ENCODE peak calls at places on chromosomes 13 and 19, in nine cellular contexts. C is cardiac muscle cell, R is sigmoid colon, O is colonic mucosa, E is tibial artery, S is cardiac fibroblast, K is fibroblast of villous mesenchyme, Y is fibroblast of mammary gland, T is testis. U is an unnamed sample.

GRCh38 chr19:8654591-8655339 is 24.3 kb downstream of the NFILZ start:
- DNase-seq in C (peak), R (peak), O (peak), E (no peak), S (peak), K (peak), Y (peak), T (peak), U (peak)

GRCh38 chr19:49210108-49210900 is 52.7 kb downstream of the TRPM4 start:
- DNase-seq in C (peak), R (peak), O (peak), E (no peak), S (peak), K (no peak), Y (peak), T (peak), U (peak)

GRCh38 chr13:109156181-109156935 is 526.9 kb downstream of the MYO16 start:
- DNase-seq in C (no peak), R (no peak), O (no peak), E (peak), S (peak), K (peak), Y (peak), T (no peak), U (peak)

GRCh38 chr13:36806102-36806501 is 12.9 kb upstream of the RFXAP start:
- DNase-seq in C (no peak), R (no peak), O (no peak), E (no peak), S (no peak), K (no peak), Y (no peak), T (no peak), U (no peak)

GRCh38 chr13:50038266-50038665 is 23.0 kb downstream of the KCNRG start:
- DNase-seq in C (no peak), R (no peak), O (no peak), E (no peak), S (no peak), K (no peak), Y (no peak), T (no peak), U (no peak)

GRCh38 chr13:109271991-109272454 is 514.4 kb downstream of the IRS2 start:
- DNase-seq in C (no peak), R (no peak), O (no peak), E (no peak), S (peak), K (peak), Y (peak), T (no peak), U (peak)

GRCh38 chr19:43901395-43902390 is 33.4 kb downstream of the ZNF45 start:
- DNase-seq in C (peak), R (peak), O (peak), E (peak), S (peak), K (peak), Y (peak), T (peak), U (peak)

GRCh38 chr13:73702419-73703071 is 431.7 kb downstream of the KLF12 start:
- DNase-seq in C (peak), R (no peak), O (no peak), E (no peak), S (no peak), K (peak), Y (no peak), T (no peak), U (peak)

GRCh38 chr19:50252111-50252886 is 48.9 kb downstream of the MYH14 start:
- DNase-seq in C (no peak), R (no peak), O (peak), E (no peak), S (peak), K (no peak), Y (peak), T (peak), U (peak)

GRCh38 chr13:24683833-24684599 is 3.8 kb downstream of the ATP12A start:
- DNase-seq in C (peak), R (no peak), O (peak), E (no peak), S (peak), K (peak), Y (peak), T (peak), U (peak)

GRCh38 chr19:37813340-37813739 is 34.0 kb upstream of the ZNF573 start:
- DNase-seq in C (no peak), R (no peak), O (no peak), E (no peak), S (no peak), K (no peak), Y (no peak), T (no peak), U (no peak)

DNA sequence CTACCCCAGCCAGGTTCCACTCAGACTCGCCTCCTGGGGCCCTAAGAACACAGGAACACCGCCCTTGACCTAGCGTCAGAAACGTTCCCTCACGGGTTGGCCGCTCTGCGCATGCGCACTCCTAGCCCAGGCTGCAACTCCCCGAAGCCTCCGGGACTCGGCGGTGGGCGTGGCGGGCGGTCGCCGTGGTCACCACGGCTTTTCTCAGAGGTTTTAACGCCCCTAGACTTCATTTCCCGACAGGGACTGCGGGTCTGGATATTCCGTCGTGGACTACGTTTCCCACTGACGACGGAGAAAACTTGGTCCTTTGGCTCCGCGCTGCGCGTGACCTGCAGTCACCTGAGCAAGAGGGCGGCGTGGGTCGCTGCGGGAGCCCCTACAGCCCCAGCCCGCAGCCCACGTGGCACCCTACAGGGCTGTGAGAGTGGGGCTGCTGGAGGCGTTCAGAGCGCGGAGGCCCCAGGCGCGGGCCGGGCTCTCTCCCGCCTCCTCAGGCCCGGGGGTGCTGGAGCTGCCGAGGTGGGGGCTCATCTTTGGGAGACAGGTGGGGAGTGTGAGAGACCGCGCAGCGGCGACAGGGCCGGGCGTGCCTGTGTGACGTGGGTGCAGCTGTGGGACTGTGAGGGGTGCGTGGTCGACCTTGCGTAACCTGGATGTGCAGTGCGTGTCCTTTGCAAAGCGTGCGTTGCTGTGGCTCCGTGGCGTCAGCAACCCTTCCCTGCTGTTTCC is 38.0 kb upstream of the ZNF573 start:
- DNase-seq in C (peak), R (peak), O (peak), E (peak), S (peak), K (peak), Y (peak), T (peak), U (peak)
- H3K4me3 ChIP-seq in C (peak), R (peak), O (peak), E (peak), S (peak), K (peak), Y (peak), T (peak), U (peak)

GRCh38 chr13:65656740-65657329 is 1573.3 kb downstream of the PCDH9 start:
- DNase-seq in C (no peak), R (no peak), O (no peak), E (no peak), S (peak), K (peak), Y (peak), T (no peak), U (peak)
- TF ChIP-seq CTCF in C (peak), R (peak), O (peak), E (no peak), S (peak), K (peak), Y (peak), T (no peak), U (peak)

GRCh38 chr19:33235996-33236350 is 10.3 kb upstream of the SLC7A10 start:
- DNase-seq in C (no peak), R (no peak), O (no peak), E (no peak), S (no peak), K (no peak), Y (no peak), T (no peak), U (no peak)
- H3K4me3 ChIP-seq in C (no peak), R (no peak), O (no peak), E (no peak), S (no peak), K (no peak), Y (no peak), T (no peak), U (no peak)

GRCh38 chr19:34662919-34663318 is 14.0 kb downstream of the SCGB2B2 start:
- DNase-seq in C (no peak), R (no peak), O (no peak), E (no peak), S (peak), K (peak), Y (peak), T (no peak), U (peak)
- TF ChIP-seq CTCF in C (peak), R (no peak), O (no peak), E (no peak), S (peak), K (peak), Y (peak), T (no peak), U (peak)

GRCh38 chr19:2016041-2016807 is 710 bp upstream of the BTBD2 start:
- DNase-seq in C (peak), R (peak), O (peak), E (peak), S (peak), K (peak), Y (peak), T (peak), U (peak)
- H3K4me3 ChIP-seq in C (peak), R (peak), O (peak), E (peak), S (peak), K (peak), Y (peak), T (no peak), U (peak)